ENCODE peak calls at places on chromosomes 7 and 10, in seven cellular contexts. One of them, this sample, is unnamed.

GRCh38 chr7:7922684-7923385 is 45.8 kb upstream of the GLCCI1 start:
- DNase-seq in MM.1S: peak
- DNase-seq in IMR-90: no peak
- DNase-seq in PC-3: peak
- DNase-seq in fibroblast of lung: no peak
- DNase-seq in DND-41: no peak
- DNase-seq in colonic mucosa: no peak
- DNase-seq in this sample: no peak

GRCh38 chr10:123270221-123270620 is 116.0 kb downstream of the BUB3 start:
- DNase-seq in IMR-90: peak
- DNase-seq in fibroblast of lung: peak
- DNase-seq in PC-3: peak
- DNase-seq in MM.1S: no peak
- DNase-seq in colonic mucosa: no peak
- DNase-seq in DND-41: no peak
- DNase-seq in this sample: no peak

GRCh38 chr7:134359787-134360432 is 43.2 kb upstream of the SLC35B4 start:
- DNase-seq in colonic mucosa: no peak
- DNase-seq in PC-3: no peak
- DNase-seq in IMR-90: no peak
- DNase-seq in DND-41: no peak
- DNase-seq in fibroblast of lung: no peak
- DNase-seq in MM.1S: no peak
- DNase-seq in this sample: no peak

GRCh38 chr7:94394399-94395140 is at the start of gene COL1A2:
- DNase-seq in DND-41: no peak
- DNase-seq in PC-3: peak
- DNase-seq in fibroblast of lung: peak
- DNase-seq in MM.1S: no peak
- DNase-seq in colonic mucosa: peak
- DNase-seq in IMR-90: peak
- DNase-seq in this sample: peak

GRCh38 chr7:88226886-88227516 is 7.2 kb upstream of the SRI start:
- DNase-seq in PC-3: peak
- DNase-seq in fibroblast of lung: peak
- DNase-seq in DND-41: no peak
- DNase-seq in IMR-90: peak
- DNase-seq in MM.1S: no peak
- DNase-seq in colonic mucosa: peak
- DNase-seq in this sample: peak

GRCh38 chr10:48939790-48940325 is at the start of gene LRRC18:
- DNase-seq in MM.1S: no peak
- DNase-seq in IMR-90: no peak
- DNase-seq in PC-3: no peak
- DNase-seq in fibroblast of lung: no peak
- DNase-seq in colonic mucosa: no peak
- DNase-seq in DND-41: no peak
- DNase-seq in this sample: no peak

GRCh38 chr7:149664666-149665065 is 108.7 kb downstream of the ZNF467 start:
- DNase-seq in MM.1S: no peak
- DNase-seq in colonic mucosa: no peak
- DNase-seq in DND-41: no peak
- DNase-seq in fibroblast of lung: no peak
- DNase-seq in IMR-90: no peak
- DNase-seq in PC-3: no peak
- DNase-seq in this sample: no peak

GRCh38 chr7:131249003-131249402 is 78.7 kb upstream of the MKLN1 start:
- DNase-seq in colonic mucosa: peak
- DNase-seq in MM.1S: no peak
- DNase-seq in PC-3: peak
- DNase-seq in fibroblast of lung: peak
- DNase-seq in IMR-90: peak
- DNase-seq in DND-41: no peak
- DNase-seq in this sample: peak

GRCh38 chr10:49360271-49361177 is 35.4 kb downstream of the DRGX start:
- DNase-seq in MM.1S: no peak
- DNase-seq in PC-3: no peak
- DNase-seq in IMR-90: no peak
- DNase-seq in colonic mucosa: no peak
- DNase-seq in DND-41: peak
- DNase-seq in fibroblast of lung: no peak
- DNase-seq in this sample: no peak

GRCh38 chr10:3760083-3760482 is 24.9 kb downstream of the KLF6 start:
- DNase-seq in colonic mucosa: no peak
- DNase-seq in PC-3: no peak
- DNase-seq in IMR-90: no peak
- DNase-seq in MM.1S: no peak
- DNase-seq in fibroblast of lung: no peak
- DNase-seq in DND-41: no peak
- DNase-seq in this sample: no peak

GRCh38 chr10:16116404-16117304 is 256.3 kb upstream of the MINDY3 start:
- DNase-seq in colonic mucosa: no peak
- DNase-seq in PC-3: peak
- DNase-seq in DND-41: peak
- DNase-seq in fibroblast of lung: no peak
- DNase-seq in MM.1S: peak
- DNase-seq in IMR-90: no peak
- DNase-seq in this sample: no peak

GRCh38 chr7:114104035-114104434 is 185.2 kb upstream of the PPP1R3A start:
- DNase-seq in IMR-90: no peak
- DNase-seq in MM.1S: no peak
- DNase-seq in PC-3: no peak
- DNase-seq in fibroblast of lung: peak
- DNase-seq in colonic mucosa: no peak
- DNase-seq in DND-41: no peak
- DNase-seq in this sample: no peak
- H3K9ac ChIP-seq in IMR-90: no peak
- H3K9ac ChIP-seq in MM.1S: no peak
- H3K9ac ChIP-seq in PC-3: no peak
- H3K9ac ChIP-seq in fibroblast of lung: no peak
- H3K9ac ChIP-seq in colonic mucosa: no peak
- H3K9ac ChIP-seq in DND-41: no peak
- H3K9ac ChIP-seq in this sample: no peak

GRCh38 chr10:110077436-110078120 is 69.8 kb downstream of the ADD3 start:
- DNase-seq in MM.1S: no peak
- DNase-seq in IMR-90: no peak
- DNase-seq in PC-3: no peak
- DNase-seq in colonic mucosa: no peak
- DNase-seq in fibroblast of lung: peak
- DNase-seq in DND-41: no peak
- DNase-seq in this sample: no peak

GRCh38 chr10:110074298-110074697 is 66.5 kb downstream of the ADD3 start:
- DNase-seq in IMR-90: no peak
- DNase-seq in PC-3: no peak
- DNase-seq in MM.1S: no peak
- DNase-seq in DND-41: no peak
- DNase-seq in colonic mucosa: no peak
- DNase-seq in fibroblast of lung: no peak
- DNase-seq in this sample: no peak

GRCh38 chr10:110075726-110076125 is 67.9 kb downstream of the ADD3 start:
- DNase-seq in DND-41: no peak
- DNase-seq in MM.1S: no peak
- DNase-seq in fibroblast of lung: peak
- DNase-seq in PC-3: no peak
- DNase-seq in colonic mucosa: no peak
- DNase-seq in IMR-90: no peak
- DNase-seq in this sample: no peak

GRCh38 chr10:110076559-110077318 is 69.0 kb downstream of the ADD3 start:
- DNase-seq in MM.1S: peak
- DNase-seq in DND-41: peak
- DNase-seq in colonic mucosa: peak
- DNase-seq in fibroblast of lung: peak
- DNase-seq in IMR-90: peak
- DNase-seq in PC-3: peak
- DNase-seq in this sample: no peak

DNA sequence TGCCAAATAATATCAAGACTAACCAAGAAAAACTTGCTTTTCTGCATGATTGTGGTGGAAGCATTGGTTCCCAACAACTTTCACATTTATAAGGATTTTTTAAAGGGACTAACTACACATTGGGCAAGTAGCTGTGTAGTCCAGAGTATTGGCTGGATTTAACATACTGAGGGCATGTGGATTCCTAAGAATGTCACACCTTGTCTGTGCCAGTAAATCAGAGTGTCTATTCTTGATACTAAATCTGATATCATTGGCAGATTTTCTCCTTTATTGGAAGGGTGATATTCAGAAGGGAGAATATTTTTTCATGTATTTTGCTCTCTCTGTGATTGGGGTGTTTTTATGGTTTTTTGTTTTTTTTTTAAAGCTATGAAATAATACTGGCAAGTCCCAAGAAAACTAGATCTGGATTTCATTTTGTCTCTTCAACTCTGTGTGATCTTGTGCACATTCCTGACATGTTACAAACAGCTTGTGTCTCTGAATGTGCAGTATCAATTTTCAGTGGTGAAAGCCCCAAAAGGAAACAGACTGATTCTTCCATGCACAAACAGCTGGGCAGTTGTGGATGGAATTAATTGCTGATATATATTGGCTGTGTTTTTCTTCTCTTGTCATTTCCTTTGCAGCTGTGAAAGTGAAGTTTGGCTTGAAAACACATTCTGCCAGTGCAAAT is 67.3 kb downstream of the ADD3 start:
- DNase-seq in MM.1S: no peak
- DNase-seq in colonic mucosa: no peak
- DNase-seq in DND-41: no peak
- DNase-seq in fibroblast of lung: peak
- DNase-seq in PC-3: peak
- DNase-seq in IMR-90: peak
- DNase-seq in this sample: no peak
- H3K4me3 ChIP-seq in MM.1S: no peak
- H3K4me3 ChIP-seq in colonic mucosa: no peak
- H3K4me3 ChIP-seq in DND-41: no peak
- H3K4me3 ChIP-seq in fibroblast of lung: no peak
- H3K4me3 ChIP-seq in PC-3: no peak
- H3K4me3 ChIP-seq in IMR-90: no peak
- H3K4me3 ChIP-seq in this sample: no peak

DNA sequence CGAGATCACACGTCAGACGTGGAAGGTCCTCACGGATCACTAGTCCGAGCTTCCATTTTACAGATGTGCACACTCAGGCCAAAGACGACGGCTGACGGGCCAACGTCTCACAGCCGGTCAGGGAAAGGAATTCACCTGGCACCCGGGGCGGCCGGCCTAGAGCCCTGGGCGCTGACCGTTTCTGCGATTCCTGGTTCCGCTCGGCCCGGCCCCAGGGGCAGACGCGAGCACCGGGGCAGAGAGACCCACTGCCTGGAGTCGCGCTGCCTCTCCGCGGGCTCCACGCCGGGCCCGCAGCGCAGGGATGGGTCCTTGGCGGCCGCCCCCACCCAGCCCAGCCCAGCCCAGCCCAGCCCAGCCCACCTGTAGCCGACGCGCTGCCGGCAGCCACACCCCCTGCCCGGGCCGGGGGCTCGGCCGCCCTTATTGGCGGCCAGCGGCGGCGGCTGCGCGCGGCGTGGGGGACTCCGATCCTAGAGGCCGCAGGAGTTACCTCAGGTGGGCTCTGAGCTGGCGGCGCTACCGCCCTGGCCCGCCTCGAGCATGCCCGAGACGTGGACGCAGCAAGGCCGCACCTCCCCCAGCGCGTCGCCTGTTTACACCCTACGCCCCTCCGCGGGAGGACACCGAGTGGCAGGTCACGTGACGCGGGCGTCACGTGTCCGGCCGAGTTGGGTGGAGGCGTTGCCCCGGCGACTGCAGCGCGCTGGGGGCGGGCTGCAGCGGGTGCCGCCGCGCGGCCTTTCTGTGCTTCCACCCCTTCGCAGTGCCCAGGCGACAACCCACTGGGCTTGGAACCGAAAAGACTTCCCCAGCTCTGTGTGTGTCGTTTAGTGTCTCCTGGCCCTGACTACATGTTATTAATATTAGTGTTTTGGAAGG is 78.1 kb downstream of the ZFAND4 start:
- DNase-seq in fibroblast of lung: peak
- DNase-seq in IMR-90: peak
- DNase-seq in DND-41: peak
- DNase-seq in colonic mucosa: peak
- DNase-seq in MM.1S: peak
- DNase-seq in PC-3: peak
- DNase-seq in this sample: peak
- TF ChIP-seq CTCF in fibroblast of lung: no peak
- TF ChIP-seq CTCF in IMR-90: peak
- TF ChIP-seq CTCF in DND-41: peak
- TF ChIP-seq CTCF in colonic mucosa: no peak
- TF ChIP-seq CTCF in MM.1S: no peak
- TF ChIP-seq CTCF in PC-3: no peak
- TF ChIP-seq CTCF in this sample: peak

GRCh38 chr10:101064415-101065030 is 2.7 kb downstream of the KAZALD1 start:
- DNase-seq in fibroblast of lung: no peak
- DNase-seq in colonic mucosa: no peak
- DNase-seq in IMR-90: no peak
- DNase-seq in MM.1S: peak
- DNase-seq in DND-41: no peak
- DNase-seq in PC-3: no peak
- DNase-seq in this sample: no peak

GRCh38 chr10:101065479-101066145 is 3.8 kb downstream of the KAZALD1 start:
- DNase-seq in MM.1S: no peak
- DNase-seq in IMR-90: peak
- DNase-seq in DND-41: no peak
- DNase-seq in fibroblast of lung: no peak
- DNase-seq in PC-3: no peak
- DNase-seq in colonic mucosa: peak
- DNase-seq in this sample: no peak

GRCh38 chr10:101067356-101068083 is 5.7 kb downstream of the KAZALD1 start:
- DNase-seq in fibroblast of lung: peak
- DNase-seq in colonic mucosa: peak
- DNase-seq in IMR-90: peak
- DNase-seq in DND-41: peak
- DNase-seq in PC-3: peak
- DNase-seq in MM.1S: peak
- DNase-seq in this sample: peak

GRCh38 chr10:101066890-101067355 is 5.1 kb downstream of the KAZALD1 start:
- DNase-seq in PC-3: no peak
- DNase-seq in colonic mucosa: peak
- DNase-seq in MM.1S: no peak
- DNase-seq in DND-41: no peak
- DNase-seq in IMR-90: no peak
- DNase-seq in fibroblast of lung: no peak
- DNase-seq in this sample: peak

DNA sequence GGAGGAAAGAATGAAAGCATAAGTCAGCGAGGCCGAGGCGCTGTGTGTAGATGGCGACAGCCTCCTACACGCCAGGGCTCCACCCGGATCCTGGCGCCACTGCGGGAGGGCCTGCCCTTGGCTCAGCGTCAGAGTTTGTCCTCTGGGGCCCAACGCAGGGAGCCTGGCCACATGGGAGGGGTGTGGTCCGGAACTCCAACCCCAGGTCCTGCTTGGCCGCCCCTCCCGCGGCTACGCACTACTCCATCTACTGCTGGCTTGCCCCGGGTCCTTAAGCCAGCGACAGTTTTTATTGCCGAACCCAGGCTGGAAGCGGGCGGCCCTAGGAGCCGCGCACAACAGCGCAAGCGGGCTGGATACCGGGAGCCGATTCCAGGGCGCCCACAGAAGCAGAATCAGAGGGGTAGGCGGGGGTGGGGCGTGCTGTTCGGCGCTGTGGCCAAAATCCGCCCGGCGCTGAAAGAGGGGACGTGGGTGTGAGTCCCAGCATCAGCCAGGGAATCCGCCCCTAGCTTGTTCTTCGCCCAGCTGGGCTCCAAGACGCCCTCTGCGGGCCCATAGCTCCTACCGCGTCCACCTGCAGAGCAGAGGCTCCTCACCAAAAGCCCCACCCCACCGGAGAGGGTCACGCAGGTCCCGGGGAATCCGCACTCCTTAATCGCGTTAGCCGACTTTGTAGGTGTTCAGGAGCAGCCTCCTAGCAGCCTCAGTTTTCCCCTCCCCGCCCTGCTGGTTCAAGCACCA is 4.5 kb downstream of the KAZALD1 start:
- DNase-seq in DND-41: no peak
- DNase-seq in MM.1S: peak
- DNase-seq in PC-3: peak
- DNase-seq in fibroblast of lung: peak
- DNase-seq in IMR-90: peak
- DNase-seq in colonic mucosa: peak
- DNase-seq in this sample: peak
- H3K9ac ChIP-seq in DND-41: no peak
- H3K9ac ChIP-seq in MM.1S: peak
- H3K9ac ChIP-seq in PC-3: peak
- H3K9ac ChIP-seq in fibroblast of lung: peak
- H3K9ac ChIP-seq in IMR-90: peak
- H3K9ac ChIP-seq in colonic mucosa: peak
- H3K9ac ChIP-seq in this sample: no peak